ENCODE peak calls at places on chromosome 19, in five cellular contexts. V is HFF-Myc, U is psoas muscle, N is kidney epithelial cell, W is heart right ventricle. K is an unnamed sample.

GRCh38 chr19:37551123-37551993 is 43.2 kb downstream of the ZNF571 start:
- DNase-seq in N (peak), W (peak), V (no peak), U (no peak), K (no peak)

GRCh38 chr19:33508431-33508830 is 13.2 kb downstream of the PEPD start:
- DNase-seq in U (no peak), N (no peak), V (no peak), W (no peak), K (no peak)

GRCh38 chr19:28843771-28844492 is 369.0 kb downstream of the UQCRFS1 start:
- DNase-seq in W (no peak), N (no peak), V (no peak), U (no peak), K (no peak)

GRCh38 chr19:860481-861098 is 1.1 kb downstream of the CFD start:
- DNase-seq in W (peak), N (no peak), V (no peak), U (peak), K (no peak)

GRCh38 chr19:33209844-33210230 is 15.7 kb downstream of the LRP3 start:
- DNase-seq in W (no peak), N (no peak), V (no peak), U (no peak), K (no peak)

GRCh38 chr19:38718747-38719543 is 25.3 kb downstream of the CAPN12 start:
- DNase-seq in V (no peak), W (peak), U (peak), N (no peak), K (no peak)

GRCh38 chr19:10878253-10878652 is 6.9 kb downstream of the CARM1 start:
- DNase-seq in U (no peak), N (no peak), W (no peak), V (no peak), K (no peak)

GRCh38 chr19:28522545-28522922 is 690.4 kb downstream of the UQCRFS1 start:
- DNase-seq in U (no peak), N (no peak), W (no peak), V (no peak), K (no peak)

GRCh38 chr19:35710784-35711723 is 6.7 kb downstream of the ZBTB32 start:
- DNase-seq in W (no peak), V (no peak), N (no peak), U (no peak), K (no peak)

GRCh38 chr19:35558400-35559280 is 4.8 kb downstream of the ATP4A start:
- DNase-seq in U (no peak), W (no peak), N (no peak), V (no peak), K (no peak)

GRCh38 chr19:15223649-15224371 is 8.4 kb downstream of the EPHX3 start:
- DNase-seq in N (no peak), U (peak), V (no peak), W (no peak), K (no peak)

GRCh38 chr19:55546822-55547614 is 1.7 kb upstream of the SBK3 start:
- DNase-seq in V (no peak), U (peak), W (peak), N (no peak), K (no peak)

GRCh38 chr19:55406869-55407624 is 541 bp downstream of the UBE2S start:
- DNase-seq in U (peak), W (no peak), V (no peak), N (no peak), K (no peak)

GRCh38 chr19:21586341-21587116 is 81.1 kb downstream of the ZNF429 start:
- DNase-seq in U (peak), W (peak), N (no peak), V (no peak), K (no peak)

GRCh38 chr19:38842439-38843174 is 7.2 kb downstream of the HNRNPL start:
- DNase-seq in N (no peak), W (no peak), V (no peak), U (no peak), K (no peak)

GRCh38 chr19:850221-850978 is 1.7 kb upstream of the ELANE start:
- DNase-seq in N (no peak), V (no peak), W (peak), U (peak), K (peak)

GRCh38 chr19:34316741-34317241 is 48.2 kb upstream of the GPI start:
- DNase-seq in U (no peak), W (no peak), N (no peak), V (peak), K (no peak)

GRCh38 chr19:53424968-53425597 is 6.7 kb upstream of the ZNF761 start:
- DNase-seq in U (peak), V (peak), N (no peak), W (peak), K (no peak)

GRCh38 chr19:10768369-10768768 is 50.5 kb downstream of the DNM2 start:
- DNase-seq in N (no peak), V (no peak), U (no peak), W (no peak), K (no peak)

GRCh38 chr19:54271106-54271505 is 9.8 kb downstream of the LILRB2 start:
- DNase-seq in V (no peak), W (no peak), N (no peak), U (no peak), K (no peak)

GRCh38 chr19:4988770-4989251 is 19.9 kb downstream of the KDM4B start:
- DNase-seq in V (no peak), U (peak), N (peak), W (no peak), K (no peak)

GRCh38 chr19:29267701-29268100 is 54.8 kb upstream of the UQCRFS1 start:
- DNase-seq in V (no peak), U (no peak), W (no peak), N (no peak), K (no peak)

GRCh38 chr19:58196911-58197616 is 14.2 kb downstream of the ZNF274 start:
- DNase-seq in W (no peak), N (no peak), V (no peak), U (no peak), K (no peak)

GRCh38 chr19:8355631-8356402 is 8.1 kb upstream of the ANGPTL4 start:
- DNase-seq in N (peak), V (peak), U (peak), W (no peak), K (peak)

GRCh38 chr19:32658527-32658926 is 16.5 kb downstream of the ANKRD27 start:
- DNase-seq in N (no peak), V (no peak), W (no peak), U (no peak), K (no peak)

GRCh38 chr19:52898101-52898500 is 666 bp upstream of the ZNF320 start:
- DNase-seq in V (no peak), W (peak), U (peak), N (no peak), K (no peak)

GRCh38 chr19:43469160-43469480 is 3.7 kb upstream of the LYPD3 start:
- DNase-seq in N (no peak), W (no peak), V (no peak), U (no peak), K (no peak)

GRCh38 chr19:31073485-31074221 is 275.6 kb downstream of the TSHZ3 start:
- DNase-seq in N (no peak), U (no peak), V (no peak), W (no peak), K (no peak)

GRCh38 chr19:38735257-38735686 is 9.0 kb downstream of the CAPN12 start:
- DNase-seq in W (peak), V (no peak), N (no peak), U (no peak), K (no peak)

GRCh38 chr19:325937-326565 is 18.5 kb downstream of the MIER2 start:
- DNase-seq in V (no peak), N (no peak), U (no peak), W (no peak), K (no peak)

GRCh38 chr19:29645911-29646310 is 19.4 kb upstream of the PLEKHF1 start:
- DNase-seq in V (no peak), U (peak), W (peak), N (no peak), K (no peak)

GRCh38 chr19:56885173-56885679 is 44.7 kb upstream of the PEG3 start:
- DNase-seq in V (no peak), W (no peak), U (no peak), N (no peak), K (no peak)

GRCh38 chr19:2461751-2462634 is 5.2 kb upstream of the LMNB2 start:
- DNase-seq in V (no peak), N (no peak), W (peak), U (peak), K (no peak)
- TF ChIP-seq CTCF in V (peak), N (peak), W (no peak), U (no peak), K (peak)

GRCh38 chr19:46904114-46905060 is 43.6 kb downstream of the ARHGAP35 start:
- DNase-seq in N (no peak), U (peak), V (peak), W (peak), K (peak)
- H3K4me3 ChIP-seq in N (no peak), U (no peak), V (no peak), W (no peak), K (no peak)

DNA sequence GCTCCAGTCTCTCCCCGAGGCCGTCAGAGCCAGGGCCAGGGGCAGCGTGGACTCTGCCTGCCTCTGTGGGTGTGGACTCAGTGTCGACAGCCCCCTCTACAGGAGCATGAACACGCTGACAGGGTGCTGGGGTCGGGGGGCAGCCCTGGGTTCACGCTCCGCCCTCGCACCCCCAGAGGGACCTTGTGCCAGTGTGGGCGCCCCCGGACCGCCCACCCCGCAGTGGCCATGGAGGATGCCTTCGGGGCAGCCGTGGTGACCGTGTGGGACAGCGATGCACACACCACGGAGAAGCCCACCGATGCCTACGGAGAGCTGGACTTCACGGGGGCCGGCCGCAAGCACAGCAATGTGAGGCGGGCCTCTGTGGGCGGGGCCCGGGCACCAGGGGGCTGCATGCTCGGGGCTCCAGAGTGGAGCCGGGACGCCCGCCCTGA is 8.3 kb downstream of the TRPM4 start:
- DNase-seq in N (no peak), W (no peak), V (no peak), U (no peak), K (no peak)
- TF ChIP-seq CTCF in N (peak), W (no peak), V (no peak), U (no peak), K (no peak)

DNA sequence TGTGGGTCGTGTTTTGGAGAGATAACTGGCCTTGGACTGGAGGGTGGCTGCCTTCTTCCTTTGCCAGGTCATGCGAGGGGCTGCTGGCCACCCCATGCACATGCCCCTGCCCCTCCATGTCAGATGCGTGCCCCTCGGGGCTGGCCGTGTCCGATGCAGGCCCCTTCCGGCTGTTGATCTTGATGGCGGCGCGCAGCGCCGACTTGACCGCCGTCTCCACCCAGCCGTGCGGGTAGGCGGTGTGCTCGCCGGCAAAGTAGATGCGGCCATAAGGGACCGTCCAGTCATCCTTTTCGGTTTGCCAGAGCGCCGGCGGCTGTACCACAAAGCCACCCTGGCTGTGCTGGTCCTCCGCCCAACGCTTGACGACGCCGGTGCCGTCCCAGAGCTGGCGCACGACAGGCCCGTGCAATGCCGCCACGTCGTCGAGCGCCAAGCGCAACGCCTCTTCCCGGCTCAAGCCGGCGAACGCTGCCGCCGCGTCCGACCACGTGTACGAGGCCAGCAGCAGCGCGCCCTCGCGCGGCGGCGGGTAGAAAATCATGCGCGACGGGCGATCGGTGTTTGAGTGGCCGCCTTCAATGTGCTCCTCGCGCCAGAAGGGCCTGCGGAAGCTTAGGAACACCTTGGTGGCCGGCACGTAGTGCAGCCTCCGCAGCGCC is 6.9 kb downstream of the IL4I1 start:
- DNase-seq in V (no peak), N (no peak), W (peak), U (peak), K (no peak)
- H3K4me3 ChIP-seq in V (no peak), N (peak), W (peak), U (peak), K (peak)

GRCh38 chr19:40744554-40745401 is 5.5 kb downstream of the ACTMAP start:
- DNase-seq in N (no peak), U (no peak), W (no peak), V (no peak), K (no peak)
- TF ChIP-seq CTCF in N (no peak), U (peak), W (no peak), V (no peak), K (no peak)

DNA sequence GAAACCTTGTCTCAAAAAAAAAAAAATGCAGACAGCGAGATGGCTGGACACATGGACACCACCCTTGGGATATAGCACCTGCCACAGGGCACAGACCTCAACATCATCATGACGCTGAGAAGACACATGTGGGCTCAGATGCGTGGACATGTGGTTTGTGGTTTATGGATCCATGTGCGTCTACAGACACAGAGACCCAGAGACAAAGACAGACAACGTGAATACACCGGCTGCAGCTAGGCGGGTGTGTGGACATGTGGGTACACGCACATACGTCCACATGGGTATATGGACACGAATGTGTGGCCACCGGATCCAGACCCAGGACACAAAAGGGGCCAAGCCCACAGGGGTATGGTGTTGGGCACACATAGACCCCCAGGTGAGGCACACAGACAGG is 1.3 kb downstream of the TNFSF14 start:
- DNase-seq in U (no peak), W (no peak), N (no peak), V (no peak), K (no peak)
- H3K4me3 ChIP-seq in U (no peak), W (no peak), N (no peak), V (no peak), K (no peak)

GRCh38 chr19:18469245-18470107 is 31.5 kb upstream of the ISYNA1 start:
- DNase-seq in W (peak), V (no peak), U (peak), N (peak), K (no peak)
- TF ChIP-seq CTCF in W (peak), V (peak), U (peak), N (peak), K (peak)

GRCh38 chr19:19602136-19602712 is 16.3 kb downstream of the PBX4 start:
- DNase-seq in U (no peak), W (no peak), V (no peak), N (no peak), K (no peak)

GRCh38 chr19:19602713-19603320 is 15.7 kb downstream of the PBX4 start:
- DNase-seq in W (no peak), U (no peak), N (no peak), V (no peak), K (no peak)

GRCh38 chr19:19597809-19598306 is 20.6 kb downstream of the PBX4 start:
- DNase-seq in V (no peak), N (no peak), U (no peak), W (no peak), K (no peak)

GRCh38 chr19:19600793-19601346 is 17.6 kb downstream of the PBX4 start:
- DNase-seq in V (no peak), W (no peak), U (no peak), N (no peak), K (no peak)

DNA sequence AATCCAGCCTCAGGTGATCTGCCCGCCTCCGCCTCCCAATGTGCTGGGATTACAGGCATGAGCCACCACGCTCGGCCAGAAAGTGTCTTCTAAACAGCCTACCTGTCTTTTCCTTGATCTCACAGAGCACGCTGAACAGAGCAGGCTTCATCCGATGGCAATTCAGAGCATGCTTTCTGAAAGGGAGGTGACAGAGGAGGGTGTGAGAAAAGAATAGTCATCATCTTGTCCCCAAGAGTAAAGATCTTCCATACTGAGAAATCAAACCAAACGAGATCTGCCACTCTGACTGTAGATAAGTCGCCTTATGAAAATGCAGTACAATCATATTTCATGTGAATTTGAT is 19.3 kb downstream of the PBX4 start:
- DNase-seq in N (no peak), W (no peak), V (no peak), U (no peak), K (no peak)
- H3K4me3 ChIP-seq in N (no peak), W (no peak), V (no peak), U (no peak), K (no peak)

GRCh38 chr19:51637362-51637978 is 7.3 kb upstream of the SIGLEC5 start:
- DNase-seq in N (no peak), W (no peak), V (no peak), U (no peak), K (no peak)
- TF ChIP-seq CTCF in N (peak), W (peak), V (peak), U (peak), K (peak)

K was measured in AG04449.